ENCODE peak calls at places on chromosomes 4 and X, in six cellular contexts. X, Y, K, O, B and S are unnamed samples.

GRCh38 chr4:85696661-85697060 is 221.7 kb downstream of the ARHGAP24 start:
- DNase-seq in X (no peak), Y (no peak), K (no peak), O (no peak), B (no peak), S (no peak)

GRCh38 chr4:152515678-152516077 is 20.2 kb downstream of the FBXW7 start:
- DNase-seq in X (peak), Y (no peak), K (no peak), O (peak), B (no peak), S (no peak)

GRCh38 chr4:163878336-163879121 is 384.0 kb downstream of the TMA16 start:
- DNase-seq in X (no peak), Y (no peak), K (no peak), O (no peak), B (no peak), S (no peak)

GRCh38 chrX:54042609-54043010 is 1.7 kb downstream of the PHF8 start:
- DNase-seq in X (peak), Y (peak), K (no peak), O (peak), B (peak), S (peak)

GRCh38 chrX:150361777-150362351 is 1.3 kb upstream of the MAMLD1 start:
- DNase-seq in X (no peak), Y (no peak), K (no peak), O (peak), B (no peak), S (peak)

GRCh38 chrX:67543818-67544217 is at the start of gene AR:
- DNase-seq in X (no peak), Y (peak), K (no peak), O (peak), B (no peak), S (no peak)

GRCh38 chr4:67907650-67908049 is 23.8 kb upstream of the TMPRSS11D start:
- DNase-seq in X (no peak), Y (no peak), K (no peak), O (no peak), B (no peak), S (no peak)

GRCh38 chrX:39613508-39613921 is 484.2 kb downstream of the BCOR start:
- DNase-seq in X (peak), Y (peak), K (no peak), O (peak), B (peak), S (no peak)

GRCh38 chr4:90943311-90943710 is 816.1 kb downstream of the CCSER1 start:
- DNase-seq in X (no peak), Y (no peak), K (no peak), O (no peak), B (no peak), S (no peak)

GRCh38 chr4:153748378-153748777 is 11.4 kb downstream of the RNF175 start:
- DNase-seq in X (no peak), Y (peak), K (no peak), O (peak), B (no peak), S (no peak)

DNA sequence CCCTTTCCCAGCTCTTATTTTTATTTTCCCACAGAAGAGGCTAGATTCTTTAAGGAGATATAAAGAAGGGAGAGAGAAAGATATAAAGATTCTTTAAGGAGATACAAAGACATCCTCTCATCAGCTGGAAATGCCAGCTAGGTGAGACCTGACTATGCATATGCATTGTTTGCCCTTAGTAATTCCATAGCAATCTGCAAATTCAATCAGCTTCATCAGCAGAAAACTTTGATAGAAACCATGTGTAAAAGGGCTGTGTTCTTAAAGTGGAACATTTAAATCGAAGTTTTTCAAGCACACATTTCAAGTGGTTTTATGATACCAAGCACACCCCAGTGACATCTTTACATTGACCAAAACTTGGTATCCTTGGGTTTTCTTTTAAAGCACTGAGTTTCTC is 24.1 kb downstream of the FHL1 start:
- DNase-seq in X (no peak), Y (no peak), K (no peak), O (no peak), B (no peak), S (no peak)
- H3K27ac ChIP-seq in X (no peak), Y (peak), K (no peak), O (no peak), B (no peak), S (no peak)

DNA sequence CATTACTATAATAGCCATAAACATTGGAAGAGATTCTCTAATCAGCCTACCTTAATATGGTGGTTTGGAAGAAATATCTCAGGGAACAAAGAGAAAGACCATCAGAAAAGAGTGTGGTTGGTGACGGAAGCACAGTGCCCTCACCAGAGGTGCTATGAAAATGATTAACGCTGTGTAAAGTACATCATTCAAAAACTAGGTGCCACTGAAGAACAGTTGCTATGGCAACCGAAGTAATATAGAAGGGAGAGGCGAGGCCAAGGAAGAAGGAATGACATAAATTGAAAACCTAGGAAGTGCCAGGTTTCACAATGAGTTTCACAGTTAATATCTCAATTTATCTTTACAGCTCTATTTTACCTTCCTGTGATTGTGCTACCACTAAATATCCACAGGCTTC is 57.0 kb upstream of the ARSJ start:
- DNase-seq in X (no peak), Y (no peak), K (no peak), O (no peak), B (no peak), S (no peak)
- H3K27ac ChIP-seq in X (no peak), Y (no peak), K (no peak), O (no peak), B (no peak), S (no peak)

DNA sequence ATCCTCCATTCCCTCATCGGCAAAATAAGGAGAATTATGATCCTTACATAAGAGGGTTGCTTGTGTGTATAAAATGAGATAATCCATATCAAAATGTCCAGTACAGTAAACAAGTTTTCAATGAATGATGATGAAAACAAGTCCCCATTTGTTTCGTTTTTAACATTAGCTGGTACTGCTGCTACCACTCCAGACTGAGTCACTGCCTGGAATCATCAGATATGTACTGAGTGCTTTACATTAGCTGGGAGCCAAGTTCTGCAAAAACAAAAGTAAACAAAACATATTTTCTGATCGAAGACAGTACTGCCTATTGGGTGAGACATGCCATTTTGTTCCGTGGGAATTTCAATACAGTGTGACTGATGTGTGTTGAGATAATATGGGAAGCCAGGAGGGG is 123.2 kb upstream of the IGFBP7 start:
- DNase-seq in X (no peak), Y (no peak), K (no peak), O (peak), B (no peak), S (no peak)
- H3K27ac ChIP-seq in X (no peak), Y (no peak), K (no peak), O (no peak), B (no peak), S (no peak)

DNA sequence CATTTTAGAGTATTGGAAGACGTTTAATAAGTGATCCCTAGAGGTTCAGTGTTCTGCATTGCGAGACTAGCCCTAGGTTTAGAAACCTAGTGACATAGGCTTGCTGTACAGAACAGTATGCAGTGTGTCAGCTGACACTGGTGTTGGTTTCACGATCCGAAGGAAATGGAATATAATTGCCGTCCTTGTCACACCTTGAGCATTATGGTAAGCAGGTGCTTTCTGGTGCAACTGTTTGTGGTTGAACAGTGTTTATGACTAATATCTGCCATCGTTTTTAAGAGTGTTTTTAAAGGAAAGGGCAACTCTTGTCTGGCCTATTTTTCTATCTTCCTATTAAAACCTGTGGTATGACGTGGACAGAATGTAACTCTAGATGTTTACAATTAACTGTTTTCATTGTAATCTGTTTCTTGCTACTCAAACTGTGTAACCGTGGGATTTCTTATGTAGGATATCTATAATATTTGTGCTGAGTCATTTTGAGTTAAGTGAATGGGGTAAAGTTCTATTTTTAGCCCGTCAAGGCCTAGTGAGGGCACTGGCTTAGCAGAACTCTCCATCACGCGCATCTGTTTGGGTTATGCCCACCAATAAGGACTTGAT is 53.8 kb upstream of the TBC1D14 start:
- DNase-seq in X (peak), Y (no peak), K (peak), O (peak), B (no peak), S (peak)
- H3K27ac ChIP-seq in X (peak), Y (peak), K (peak), O (peak), B (no peak), S (no peak)

GRCh38 chr4:113645771-113646455 is 115.6 kb downstream of the CAMK2D start:
- DNase-seq in X (no peak), Y (no peak), K (no peak), O (peak), B (no peak), S (no peak)
- H3K27ac ChIP-seq in X (no peak), Y (peak), K (no peak), O (peak), B (no peak), S (no peak)

GRCh38 chr4:185540040-185540439 is 4.7 kb upstream of the PDLIM3 start:
- DNase-seq in X (no peak), Y (no peak), K (no peak), O (no peak), B (no peak), S (no peak)

GRCh38 chr4:185535818-185536729 is 767 bp upstream of the PDLIM3 start:
- DNase-seq in X (no peak), Y (peak), K (no peak), O (peak), B (no peak), S (no peak)

GRCh38 chr4:185541251-185541671 is 6.0 kb upstream of the PDLIM3 start:
- DNase-seq in X (no peak), Y (peak), K (no peak), O (peak), B (no peak), S (no peak)

GRCh38 chr4:185540487-185541125 is 5.3 kb upstream of the PDLIM3 start:
- DNase-seq in X (no peak), Y (no peak), K (no peak), O (peak), B (no peak), S (no peak)

DNA sequence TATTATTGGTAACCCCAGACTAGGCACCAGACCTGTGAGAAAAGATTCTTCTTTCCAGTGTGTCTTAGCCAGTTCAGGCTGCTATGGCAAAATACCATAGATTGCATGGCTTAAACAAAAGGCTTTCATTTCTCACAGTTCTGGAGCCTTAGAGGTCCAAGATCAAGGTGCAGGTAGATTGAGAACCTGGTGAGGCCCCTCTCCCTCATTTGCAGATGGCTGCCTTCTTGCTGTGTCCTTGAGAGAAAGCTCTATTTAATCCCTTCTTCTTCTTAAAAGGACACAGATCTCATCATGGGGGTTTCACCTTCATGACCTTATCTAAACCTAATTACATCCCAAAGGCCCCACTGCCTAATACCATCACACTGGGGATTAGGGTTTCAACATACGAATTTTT is 3.5 kb upstream of the PDLIM3 start:
- DNase-seq in X (no peak), Y (no peak), K (no peak), O (no peak), B (no peak), S (no peak)
- H3K27ac ChIP-seq in X (no peak), Y (no peak), K (no peak), O (no peak), B (no peak), S (no peak)